ENCODE peak calls at places on chromosomes 5 and 9, in ten cellular contexts. X, Q, M, S, W, V, R, C, Z and J are unnamed samples.

GRCh38 chr5:98096155-98096554 is 677.3 kb upstream of the RGMB start:
- DNase-seq in X (no peak), Q (no peak), M (no peak), S (no peak), W (no peak), V (peak), R (no peak), C (no peak), Z (no peak), J (no peak)

GRCh38 chr5:107808671-107809137 is 138.0 kb upstream of the EFNA5 start:
- DNase-seq in X (no peak), Q (no peak), M (no peak), S (no peak), W (no peak), V (no peak), R (no peak), C (no peak), Z (peak), J (no peak)

GRCh38 chr9:127557466-127557869 is 54.6 kb upstream of the STXBP1 start:
- DNase-seq in X (no peak), Q (peak), M (no peak), S (no peak), W (no peak), V (peak), R (no peak), C (no peak), Z (no peak), J (peak)

GRCh38 chr5:176620333-176620981 is 9.9 kb downstream of the SNCB start:
- DNase-seq in X (no peak), Q (no peak), M (no peak), S (no peak), W (no peak), V (no peak), R (no peak), C (peak), Z (no peak), J (no peak)

GRCh38 chr5:142644127-142644526 is 41.8 kb downstream of the FGF1 start:
- DNase-seq in X (no peak), Q (no peak), M (no peak), S (no peak), W (no peak), V (peak), R (no peak), C (no peak), Z (no peak), J (no peak)

GRCh38 chr5:134075102-134075501 is 39.4 kb upstream of the TCF7 start:
- DNase-seq in X (no peak), Q (no peak), M (no peak), S (no peak), W (no peak), V (no peak), R (no peak), C (no peak), Z (no peak), J (no peak)

GRCh38 chr5:29982446-29982845 is 1211.0 kb upstream of the CDH6 start:
- DNase-seq in X (no peak), Q (no peak), M (no peak), S (no peak), W (no peak), V (no peak), R (no peak), C (no peak), Z (no peak), J (no peak)

GRCh38 chr9:78781681-78782080 is 484.8 kb downstream of the PSAT1 start:
- DNase-seq in X (no peak), Q (no peak), M (no peak), S (no peak), W (no peak), V (no peak), R (no peak), C (peak), Z (no peak), J (no peak)

GRCh38 chr9:12784461-12785250 is 9.8 kb downstream of the LURAP1L start:
- DNase-seq in X (peak), Q (no peak), M (peak), S (peak), W (no peak), V (peak), R (no peak), C (peak), Z (peak), J (no peak)

GRCh38 chr5:118533923-118534322 is 454.4 kb downstream of the DTWD2 start:
- DNase-seq in X (no peak), Q (no peak), M (no peak), S (no peak), W (no peak), V (no peak), R (no peak), C (no peak), Z (no peak), J (no peak)

GRCh38 chr5:118533166-118533565 is 455.2 kb downstream of the DTWD2 start:
- DNase-seq in X (no peak), Q (no peak), M (no peak), S (no peak), W (no peak), V (no peak), R (no peak), C (no peak), Z (no peak), J (no peak)

GRCh38 chr5:118531276-118531675 is 457.1 kb downstream of the DTWD2 start:
- DNase-seq in X (no peak), Q (no peak), M (no peak), S (no peak), W (no peak), V (no peak), R (no peak), C (no peak), Z (no peak), J (no peak)

DNA sequence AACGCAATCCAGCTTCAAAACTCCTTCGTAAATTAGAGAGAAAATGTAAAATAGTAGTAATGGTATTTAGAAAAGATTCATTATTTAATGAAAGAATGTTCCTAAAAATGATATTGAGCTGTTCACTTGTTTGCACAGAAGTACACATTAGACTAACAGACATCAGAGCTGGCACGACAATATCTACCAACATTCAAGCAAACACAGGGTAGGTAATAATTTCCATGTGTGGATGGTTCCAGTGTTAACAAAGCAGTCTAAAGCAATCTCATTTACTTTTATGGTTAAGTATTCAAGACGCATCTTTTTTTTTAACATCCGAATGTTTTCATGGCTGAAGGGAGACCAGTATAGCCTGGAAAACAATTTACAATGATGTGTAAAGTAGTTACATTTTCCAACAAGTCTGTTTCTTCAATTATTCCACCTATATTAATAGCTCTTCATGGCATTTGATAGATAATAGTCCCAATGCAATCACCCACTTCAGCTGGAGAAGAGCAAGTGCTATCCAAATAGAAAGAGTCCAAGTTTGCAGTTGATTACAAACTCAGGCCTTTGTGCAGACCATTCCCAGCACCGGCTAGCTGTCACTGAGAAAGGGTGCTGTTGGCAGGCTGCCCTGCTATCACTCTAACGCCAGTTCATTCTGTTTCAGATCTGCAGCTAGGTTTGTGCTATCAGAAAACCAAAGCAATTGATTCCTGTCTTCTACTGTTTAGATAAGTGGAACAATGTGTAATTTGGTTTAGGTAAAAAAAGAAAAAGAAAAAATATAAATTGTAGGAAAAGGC is 458.8 kb downstream of the DTWD2 start:
- DNase-seq in X (no peak), Q (no peak), M (no peak), S (no peak), W (no peak), V (no peak), R (peak), C (no peak), Z (no peak), J (no peak)
- H3K4me3 ChIP-seq in X (no peak), Q (no peak), M (no peak), S (no peak), W (no peak), V (no peak), R (no peak), C (no peak), Z (no peak), J (no peak)

DNA sequence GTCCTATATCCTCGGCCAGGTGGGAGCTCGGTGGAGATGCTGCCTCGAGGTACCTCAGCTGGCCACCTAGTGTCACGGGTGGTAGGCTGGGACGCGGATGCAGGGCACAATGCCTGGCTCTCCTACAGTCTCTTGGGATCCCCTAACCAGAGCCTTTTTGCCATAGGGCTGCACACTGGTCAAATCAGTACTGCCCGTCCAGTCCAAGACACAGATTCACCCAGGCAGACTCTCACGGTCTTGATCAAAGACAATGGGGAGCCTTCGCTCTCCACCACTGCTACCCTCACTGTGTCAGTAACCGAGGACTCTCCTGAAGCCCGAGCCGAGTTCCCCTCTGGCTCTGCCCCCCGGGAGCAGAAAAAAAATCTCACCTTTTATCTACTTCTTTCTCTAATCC is 2.0 kb downstream of the PCDHGC3 start:
- DNase-seq in X (no peak), Q (no peak), M (no peak), S (no peak), W (no peak), V (peak), R (no peak), C (no peak), Z (no peak), J (no peak)
- H3K4me3 ChIP-seq in X (peak), Q (no peak), M (no peak), S (peak), W (no peak), V (peak), R (peak), C (no peak), Z (no peak), J (no peak)

GRCh38 chr5:54311178-54311811 is 922 bp upstream of the ARL15 start:
- DNase-seq in X (no peak), Q (peak), M (peak), S (no peak), W (no peak), V (peak), R (no peak), C (peak), Z (peak), J (no peak)

GRCh38 chr5:54310433-54311177 is at the start of gene ARL15:
- DNase-seq in X (peak), Q (peak), M (peak), S (peak), W (peak), V (peak), R (peak), C (peak), Z (peak), J (peak)

GRCh38 chr5:54309751-54310432 is 481 bp downstream of the ARL15 start:
- DNase-seq in X (peak), Q (peak), M (peak), S (no peak), W (peak), V (peak), R (no peak), C (peak), Z (peak), J (no peak)

GRCh38 chr5:54307583-54307982 is 2.8 kb downstream of the ARL15 start:
- DNase-seq in X (no peak), Q (no peak), M (no peak), S (no peak), W (no peak), V (no peak), R (no peak), C (no peak), Z (no peak), J (no peak)

GRCh38 chr5:54309237-54309636 is 1.1 kb downstream of the ARL15 start:
- DNase-seq in X (no peak), Q (no peak), M (no peak), S (no peak), W (no peak), V (peak), R (no peak), C (no peak), Z (no peak), J (no peak)
- H3K4me3 ChIP-seq in X (peak), Q (peak), M (peak), S (peak), W (peak), V (peak), R (peak), C (peak), Z (peak), J (peak)

GRCh38 chr5:124736814-124737186 is 9.6 kb downstream of the ZNF608 start:
- DNase-seq in X (no peak), Q (no peak), M (no peak), S (no peak), W (no peak), V (no peak), R (no peak), C (no peak), Z (no peak), J (no peak)

GRCh38 chr5:124732891-124733670 is 13.4 kb downstream of the ZNF608 start:
- DNase-seq in X (no peak), Q (no peak), M (no peak), S (no peak), W (no peak), V (no peak), R (no peak), C (no peak), Z (no peak), J (no peak)

GRCh38 chr5:124736111-124736813 is 10.2 kb downstream of the ZNF608 start:
- DNase-seq in X (no peak), Q (no peak), M (no peak), S (peak), W (no peak), V (peak), R (no peak), C (no peak), Z (no peak), J (no peak)

GRCh38 chr5:124734574-124735168 is 11.8 kb downstream of the ZNF608 start:
- DNase-seq in X (no peak), Q (no peak), M (no peak), S (no peak), W (no peak), V (no peak), R (no peak), C (no peak), Z (no peak), J (no peak)

DNA sequence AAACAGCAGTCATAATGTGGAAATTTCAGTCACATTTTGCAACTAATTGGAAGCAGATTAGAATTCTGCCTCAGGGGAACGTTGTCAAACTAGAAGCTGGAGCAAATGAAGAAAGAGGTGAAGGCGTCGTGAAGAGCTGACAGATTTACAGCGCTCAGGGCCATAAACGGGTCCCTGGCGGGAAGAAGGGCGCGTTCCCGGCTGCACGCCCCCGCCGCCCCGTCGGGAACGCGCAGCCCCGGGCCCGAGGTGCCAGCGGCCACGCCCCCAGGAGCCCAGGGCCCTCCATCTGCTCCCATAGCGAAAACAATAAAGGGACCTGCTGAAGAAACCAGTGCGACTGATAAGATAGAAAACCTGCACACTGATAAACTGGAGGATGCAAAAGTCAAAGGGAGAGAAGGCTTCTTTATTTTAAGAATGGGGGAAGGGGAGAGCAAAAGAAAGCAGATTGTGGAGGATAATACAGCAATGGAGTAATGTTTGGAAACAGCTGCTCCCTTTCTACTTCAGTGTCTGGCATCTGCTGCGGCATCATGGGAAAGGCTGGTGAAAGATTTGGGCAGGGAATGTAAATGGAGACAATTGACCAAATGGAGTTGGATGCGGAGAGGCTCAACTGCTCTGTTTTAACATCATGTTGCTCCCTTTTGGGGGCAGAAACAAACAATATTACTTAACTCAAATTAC is 11.1 kb downstream of the ZNF608 start:
- DNase-seq in X (no peak), Q (no peak), M (no peak), S (peak), W (peak), V (peak), R (no peak), C (no peak), Z (no peak), J (no peak)
- H3K4me3 ChIP-seq in X (no peak), Q (no peak), M (no peak), S (peak), W (peak), V (peak), R (peak), C (no peak), Z (peak), J (no peak)

GRCh38 chr5:168188182-168188581 is 103.3 kb upstream of the WWC1 start:
- DNase-seq in X (no peak), Q (no peak), M (no peak), S (no peak), W (no peak), V (no peak), R (no peak), C (no peak), Z (no peak), J (no peak)
- H3K4me3 ChIP-seq in X (no peak), Q (no peak), M (no peak), S (no peak), W (no peak), V (no peak), R (no peak), C (no peak), Z (no peak), J (no peak)